ENCODE peak calls at places on chromosomes 1 and 21, in four cellular contexts. A is omental fat pad, K is lower leg skin, L is heart left ventricle. Z is an unnamed sample.

GRCh38 chr21:27021801-27022200 is 54.9 kb upstream of the ADAMTS5 start:
- DNase-seq in A (no peak), K (no peak), L (no peak), Z (no peak)

GRCh38 chr1:223248001-223248786 is 105.1 kb upstream of the TLR5 start:
- DNase-seq in A (no peak), K (no peak), L (no peak), Z (no peak)

GRCh38 chr1:97245682-97246081 is 524.1 kb downstream of the PTBP2 start:
- DNase-seq in A (no peak), K (no peak), L (no peak), Z (no peak)

GRCh38 chr1:225481738-225482137 is 53.9 kb upstream of the LBR start:
- DNase-seq in A (no peak), K (no peak), L (no peak), Z (no peak)

GRCh38 chr1:244655186-244655585 is 2.3 kb downstream of the DESI2 start:
- DNase-seq in A (no peak), K (no peak), L (no peak), Z (no peak)

GRCh38 chr21:37208056-37208705 is 59.0 kb downstream of the VPS26C start:
- DNase-seq in A (no peak), K (peak), L (peak), Z (no peak)

GRCh38 chr1:95287078-95287477 is 53.1 kb downstream of the RWDD3 start:
- DNase-seq in A (no peak), K (no peak), L (no peak), Z (no peak)

GRCh38 chr1:226890331-226891108 is 20.1 kb downstream of the PSEN2 start:
- DNase-seq in A (no peak), K (no peak), L (no peak), Z (no peak)

DNA sequence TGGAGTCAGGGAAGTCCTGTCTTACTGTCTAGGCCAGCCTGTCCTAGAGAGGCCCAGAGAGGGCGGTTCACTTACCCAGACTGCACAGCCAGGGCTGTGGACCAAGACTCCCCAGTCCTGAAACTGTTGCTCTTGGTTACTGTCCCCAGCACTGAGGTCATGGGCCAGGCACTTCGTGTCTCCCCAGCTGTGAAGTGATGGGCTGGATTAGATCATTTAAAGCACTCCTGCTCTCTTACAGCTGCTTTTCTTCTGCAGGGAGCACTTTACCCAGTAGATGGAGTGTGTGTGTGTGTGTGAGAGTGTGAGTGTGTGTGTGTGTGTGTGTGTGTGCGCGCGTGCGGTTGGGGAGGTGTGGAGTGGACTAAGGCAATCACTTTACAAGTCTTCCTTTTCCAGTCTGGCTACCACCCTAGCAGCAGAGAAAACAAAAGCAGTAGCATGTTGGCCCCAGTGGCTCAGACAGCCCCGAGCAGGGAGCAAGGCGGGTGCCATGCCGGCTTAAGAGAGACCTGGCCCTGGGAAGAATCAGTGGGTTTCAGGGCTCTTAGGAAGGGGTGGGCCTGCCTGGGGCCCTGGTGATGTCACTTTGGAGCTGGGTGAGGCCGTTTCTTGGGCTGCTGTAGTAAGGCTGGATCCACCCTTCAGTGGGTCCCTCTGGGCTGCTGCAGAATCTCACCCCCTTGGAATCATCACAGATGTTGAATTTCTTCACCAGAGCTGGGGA is 2.4 kb downstream of the SPSB1 start:
- DNase-seq in A (no peak), K (no peak), L (no peak), Z (no peak)
- TF ChIP-seq CTCF in A (no peak), K (no peak), L (no peak), Z (no peak)

GRCh38 chr1:237890822-237891221 is at the start of gene ZP4:
- DNase-seq in A (no peak), K (no peak), L (no peak), Z (no peak)
- TF ChIP-seq CTCF in A (no peak), K (no peak), L (no peak), Z (no peak)

GRCh38 chr1:153546796-153547559 is 1.4 kb upstream of the S100A4 start:
- DNase-seq in A (no peak), K (no peak), L (no peak), Z (no peak)
- TF ChIP-seq CTCF in A (no peak), K (no peak), L (no peak), Z (no peak)

DNA sequence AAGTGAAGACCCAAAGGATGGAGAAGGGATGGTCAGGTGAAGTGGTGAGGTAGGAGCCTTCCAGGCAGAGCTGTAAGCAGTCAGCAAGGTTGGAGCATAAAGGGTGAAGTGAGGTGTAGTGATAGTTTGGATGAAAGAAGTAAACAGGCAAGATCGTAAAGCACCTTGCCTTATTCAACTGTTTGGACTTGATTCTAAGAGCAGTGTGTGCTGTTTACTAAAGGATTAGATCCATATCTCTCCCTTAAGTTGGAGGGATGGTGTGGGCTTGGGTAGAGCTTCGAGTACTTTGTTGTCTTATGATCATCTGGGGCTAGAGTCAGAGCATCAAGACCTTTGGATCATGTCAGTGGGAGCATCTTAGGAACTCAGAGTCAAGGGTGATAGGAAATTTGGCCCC is 39.8 kb upstream of the CD34 start:
- DNase-seq in A (no peak), K (no peak), L (no peak), Z (no peak)
- TF ChIP-seq CTCF in A (no peak), K (no peak), L (no peak), Z (no peak)

DNA sequence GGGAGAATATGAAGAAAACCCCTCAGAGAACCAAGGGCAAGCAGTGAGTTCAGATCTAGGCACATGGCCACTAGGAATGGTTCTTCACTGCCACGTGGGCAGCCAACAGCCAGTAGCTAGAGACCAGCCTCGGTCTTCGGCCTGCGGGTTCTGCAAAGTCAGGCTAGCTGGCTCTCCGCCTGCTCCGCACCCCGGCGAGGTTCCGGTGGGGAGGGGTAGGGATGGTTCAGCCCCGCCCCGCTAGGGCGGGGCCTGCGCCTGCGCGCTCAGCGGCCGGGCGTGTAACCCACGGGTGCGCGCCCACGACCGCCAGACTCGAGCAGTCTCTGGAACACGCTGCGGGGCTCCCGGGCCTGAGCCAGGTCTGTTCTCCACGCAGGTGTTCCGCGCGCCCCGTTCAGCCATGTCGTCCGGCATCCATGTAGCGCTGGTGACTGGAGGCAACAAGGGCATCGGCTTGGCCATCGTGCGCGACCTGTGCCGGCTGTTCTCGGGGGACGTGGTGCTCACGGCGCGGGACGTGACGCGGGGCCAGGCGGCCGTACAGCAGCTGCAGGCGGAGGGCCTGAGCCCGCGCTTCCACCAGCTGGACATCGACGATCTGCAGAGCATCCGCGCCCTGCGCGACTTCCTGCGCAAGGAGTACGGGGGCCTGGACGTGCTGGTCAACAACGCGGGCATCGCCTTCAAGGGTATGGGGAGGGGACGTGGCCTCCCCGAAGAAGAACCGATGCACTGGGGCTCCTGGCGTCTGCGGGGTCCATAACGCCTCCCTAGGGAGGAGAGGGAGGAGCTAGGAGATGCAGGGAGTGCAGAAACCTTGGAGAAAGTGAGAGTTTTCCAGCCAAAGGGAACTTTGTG is at the start of gene CBR1:
- DNase-seq in A (peak), K (peak), L (peak), Z (peak)
- TF ChIP-seq CTCF in A (no peak), K (no peak), L (no peak), Z (no peak)

GRCh38 chr1:56417636-56418035 is 161.7 kb downstream of the PLPP3 start:
- DNase-seq in A (no peak), K (no peak), L (no peak), Z (no peak)

GRCh38 chr1:56415720-56416119 is 163.6 kb downstream of the PLPP3 start:
- DNase-seq in A (no peak), K (no peak), L (no peak), Z (no peak)

GRCh38 chr1:56415258-56415657 is 164.1 kb downstream of the PLPP3 start:
- DNase-seq in A (no peak), K (no peak), L (no peak), Z (no peak)

GRCh38 chr1:56418047-56418680 is 161.2 kb downstream of the PLPP3 start:
- DNase-seq in A (no peak), K (no peak), L (peak), Z (no peak)

DNA sequence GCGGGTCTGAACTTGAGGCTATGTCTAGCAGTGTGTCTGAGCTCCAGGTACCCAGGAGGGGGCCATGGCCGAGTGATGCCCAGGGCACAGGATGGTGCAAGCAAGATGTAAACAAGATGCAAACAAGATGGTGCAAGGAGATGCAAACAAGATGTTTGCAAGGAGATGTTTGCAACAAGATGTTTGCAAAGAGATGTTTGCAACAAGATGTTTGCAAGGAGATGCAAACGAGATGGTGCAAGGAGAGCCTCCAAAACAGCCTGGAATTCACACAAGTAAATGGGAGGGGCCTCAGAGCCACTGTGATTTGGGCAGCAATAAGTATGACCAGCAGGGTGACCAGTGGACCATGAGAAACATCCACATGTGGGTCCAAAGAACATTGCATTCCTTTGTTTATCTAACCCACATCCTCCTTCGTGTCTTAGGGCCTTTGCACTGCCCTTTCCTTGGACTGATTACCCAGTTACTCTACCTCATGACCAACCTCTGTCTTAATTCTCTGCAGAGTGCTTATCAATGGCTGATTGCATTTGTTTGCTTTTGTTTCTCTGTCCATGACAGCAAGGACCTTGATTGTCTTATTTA is 162.9 kb downstream of the PLPP3 start:
- DNase-seq in A (no peak), K (no peak), L (no peak), Z (no peak)
- TF ChIP-seq CTCF in A (no peak), K (no peak), L (no peak), Z (no peak)

GRCh38 chr21:23127973-23128372 is 2129.8 kb downstream of the NCAM2 start:
- DNase-seq in A (no peak), K (no peak), L (no peak), Z (no peak)
- TF ChIP-seq CTCF in A (no peak), K (no peak), L (no peak), Z (no peak)

DNA sequence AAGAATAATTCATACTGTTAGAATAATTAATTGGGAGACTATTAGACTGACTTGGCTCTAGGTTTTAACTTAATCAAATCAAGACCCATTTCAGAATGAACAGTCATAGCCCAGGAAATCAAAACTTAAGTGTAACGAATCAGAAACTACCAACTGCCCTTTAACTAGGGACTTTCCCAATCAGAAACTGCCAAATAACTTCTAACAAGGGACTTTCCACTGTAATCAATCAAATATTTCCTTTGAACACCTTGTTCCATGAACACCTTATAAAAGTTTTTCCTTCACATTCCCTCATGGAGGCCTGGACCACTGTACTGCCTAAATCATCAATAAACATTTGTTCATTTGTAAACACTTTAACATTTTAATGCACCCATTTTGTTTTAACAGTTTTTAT is 1054.7 kb upstream of the TMPRSS15 start:
- DNase-seq in A (no peak), K (no peak), L (no peak), Z (no peak)
- TF ChIP-seq CTCF in A (no peak), K (no peak), L (no peak), Z (no peak)

DNA sequence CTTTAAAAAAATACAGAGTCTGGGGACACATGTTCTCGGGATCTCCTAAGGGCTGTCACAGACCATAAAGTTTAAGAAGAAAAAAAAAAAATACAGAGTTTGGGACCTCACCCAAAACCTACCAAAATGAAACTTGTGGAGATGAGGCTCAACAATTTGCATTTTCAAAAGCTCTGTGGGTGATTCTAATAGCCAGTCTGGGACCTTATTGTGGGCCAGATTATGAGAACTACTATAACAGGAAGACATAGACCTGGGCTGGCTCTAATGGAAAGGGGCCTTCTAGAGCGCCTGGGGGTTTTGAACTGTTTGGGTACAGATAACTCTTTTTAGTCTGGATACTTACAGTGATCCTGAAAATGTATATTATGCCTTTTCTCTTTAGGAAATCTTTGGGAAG is 69.1 kb downstream of the LAMC1 start:
- DNase-seq in A (no peak), K (no peak), L (no peak), Z (no peak)
- TF ChIP-seq CTCF in A (no peak), K (no peak), L (no peak), Z (no peak)

GRCh38 chr1:34781844-34782391 is 904 bp downstream of the GJB3 start:
- DNase-seq in A (no peak), K (no peak), L (no peak), Z (no peak)
- TF ChIP-seq CTCF in A (no peak), K (no peak), L (no peak), Z (no peak)

Z was measured in natural killer cell.